ENCODE peak calls at places on chromosome 17, in eight cellular contexts. J is NCI-H2029; F is transverse colon; A is astrocyte of the cerebellum; V is stimulated activated CD8-positive, alpha-beta memory T cell treated with anti-CD3 and anti-CD28 coated beads, Interleukin-2, amount 100 ng/mL, for 1 hour; O is bronchial epithelial cell; Z is NCI-H1930; B is EH. W is an unnamed sample.

GRCh38 chr17:38730526-38731379 is 612 bp downstream of the CISD3 start:
- DNase-seq in J (peak), A (no peak), B (peak), V (no peak), Z (no peak), O (peak), F (peak), W (peak)

GRCh38 chr17:5544115-5544514 is 40.2 kb downstream of the NLRP1 start:
- DNase-seq in Z (no peak), V (no peak), J (no peak), O (no peak), F (no peak), B (no peak), A (no peak), W (no peak)

GRCh38 chr17:4247361-4247980 is 16.3 kb downstream of the ANKFY1 start:
- DNase-seq in A (no peak), O (peak), Z (no peak), J (no peak), V (no peak), F (peak), B (no peak), W (no peak)

GRCh38 chr17:31197991-31198390 is 99.0 kb downstream of the OMG start:
- DNase-seq in O (peak), A (no peak), F (no peak), Z (no peak), V (no peak), J (no peak), B (peak), W (no peak)

GRCh38 chr17:8465381-8466158 is 29.9 kb downstream of the NDEL1 start:
- DNase-seq in F (no peak), V (no peak), J (no peak), B (no peak), A (no peak), O (peak), Z (no peak), W (no peak)

GRCh38 chr17:28381141-28381825 is 9.8 kb downstream of the SARM1 start:
- DNase-seq in F (peak), J (no peak), Z (peak), V (no peak), O (peak), A (no peak), B (no peak), W (no peak)

GRCh38 chr17:48254896-48255295 is 147.3 kb downstream of the SNX11 start:
- DNase-seq in Z (no peak), A (no peak), J (no peak), V (no peak), F (no peak), O (no peak), B (no peak), W (no peak)

GRCh38 chr17:47839899-47840741 is 953 bp downstream of the SCRN2 start:
- DNase-seq in A (no peak), B (no peak), V (no peak), F (no peak), O (no peak), J (no peak), Z (no peak), W (no peak)

GRCh38 chr17:59435238-59435637 is 103.8 kb downstream of the YPEL2 start:
- DNase-seq in O (peak), V (no peak), B (peak), J (no peak), A (peak), F (no peak), Z (no peak), W (no peak)

GRCh38 chr17:45425125-45425983 is 7.3 kb downstream of the ARHGAP27 start:
- DNase-seq in A (peak), Z (peak), O (peak), J (peak), B (peak), V (no peak), F (peak), W (peak)

GRCh38 chr17:81665205-81666091 is 957 bp downstream of the OXLD1 start:
- DNase-seq in J (no peak), O (peak), Z (no peak), F (peak), B (peak), V (no peak), A (no peak), W (peak)

GRCh38 chr17:17026163-17026562 is 16.1 kb upstream of the MPRIP start:
- DNase-seq in F (no peak), V (no peak), J (no peak), Z (no peak), A (no peak), O (no peak), B (no peak), W (no peak)

GRCh38 chr17:67765623-67766022 is 47.9 kb downstream of the NOL11 start:
- DNase-seq in A (no peak), F (no peak), B (no peak), Z (no peak), V (no peak), J (no peak), O (no peak), W (no peak)

GRCh38 chr17:82799591-82799990 is 40.2 kb downstream of the ZNF750 start:
- DNase-seq in V (no peak), A (no peak), B (no peak), O (no peak), J (no peak), F (peak), Z (no peak), W (no peak)

GRCh38 chr17:57902800-57903759 is 52.1 kb downstream of the CUEDC1 start:
- DNase-seq in B (peak), Z (no peak), O (peak), V (no peak), F (peak), J (peak), A (peak), W (peak)

GRCh38 chr17:40803617-40804082 is 3.9 kb upstream of the KRT28 start:
- DNase-seq in J (peak), Z (peak), F (peak), A (peak), O (peak), V (peak), B (peak), W (peak)

GRCh38 chr17:7046127-7046724 is 2.3 kb upstream of the SLC16A11 start:
- DNase-seq in V (no peak), J (peak), F (peak), O (peak), A (no peak), Z (no peak), B (no peak), W (peak)

GRCh38 chr17:39027037-39027436 is 59.8 kb upstream of the FBXO47 start:
- DNase-seq in O (no peak), V (no peak), F (peak), Z (peak), A (no peak), B (peak), J (peak), W (peak)

GRCh38 chr17:50863221-50863843 is 2.8 kb downstream of the TOB1 start:
- DNase-seq in V (no peak), B (peak), J (no peak), O (peak), F (peak), Z (no peak), A (no peak), W (no peak)

GRCh38 chr17:7883781-7884386 is 4.7 kb upstream of the CHD3 start:
- DNase-seq in J (no peak), V (no peak), A (no peak), B (peak), F (no peak), Z (no peak), O (peak), W (no peak)